ENCODE peak calls at places on chromosomes 16 and 17, in ten cellular contexts. One of them, this sample, is unnamed.

GRCh38 chr16:66510711-66511614 is 39.0 kb downstream of the TK2 start:
- DNase-seq in activated CD4-positive, alpha-beta T cell treated with anti-CD3 and anti-CD28 coated beads for 4 hours: no peak
- DNase-seq in AG10803: no peak
- DNase-seq in NCI-H446: no peak
- DNase-seq in nucleus accumbens: no peak
- DNase-seq in AML-193: no peak
- DNase-seq in T-helper 2 cell: no peak
- DNase-seq in CD8-positive, alpha-beta T cell: no peak
- DNase-seq in caudate nucleus: no peak
- DNase-seq in renal cortical epithelial cell: peak
- DNase-seq in this sample: no peak

GRCh38 chr17:77591231-77591785 is 367.2 kb upstream of the TNRC6C start:
- DNase-seq in activated CD4-positive, alpha-beta T cell treated with anti-CD3 and anti-CD28 coated beads for 4 hours: no peak
- DNase-seq in AG10803: no peak
- DNase-seq in NCI-H446: no peak
- DNase-seq in nucleus accumbens: no peak
- DNase-seq in AML-193: no peak
- DNase-seq in T-helper 2 cell: no peak
- DNase-seq in CD8-positive, alpha-beta T cell: no peak
- DNase-seq in caudate nucleus: no peak
- DNase-seq in renal cortical epithelial cell: no peak
- DNase-seq in this sample: no peak

GRCh38 chr16:54875443-54875842 is 55.2 kb upstream of the IRX5 start:
- DNase-seq in activated CD4-positive, alpha-beta T cell treated with anti-CD3 and anti-CD28 coated beads for 4 hours: no peak
- DNase-seq in AG10803: peak
- DNase-seq in NCI-H446: no peak
- DNase-seq in nucleus accumbens: no peak
- DNase-seq in AML-193: no peak
- DNase-seq in T-helper 2 cell: no peak
- DNase-seq in CD8-positive, alpha-beta T cell: no peak
- DNase-seq in caudate nucleus: no peak
- DNase-seq in renal cortical epithelial cell: no peak
- DNase-seq in this sample: no peak

GRCh38 chr17:27633312-27634025 is 2.5 kb downstream of the LGALS9 start:
- DNase-seq in activated CD4-positive, alpha-beta T cell treated with anti-CD3 and anti-CD28 coated beads for 4 hours: no peak
- DNase-seq in AG10803: peak
- DNase-seq in NCI-H446: no peak
- DNase-seq in nucleus accumbens: peak
- DNase-seq in AML-193: no peak
- DNase-seq in T-helper 2 cell: no peak
- DNase-seq in CD8-positive, alpha-beta T cell: no peak
- DNase-seq in caudate nucleus: no peak
- DNase-seq in renal cortical epithelial cell: no peak
- DNase-seq in this sample: no peak

GRCh38 chr16:64370112-64370511 is 751.8 kb downstream of the CDH11 start:
- DNase-seq in activated CD4-positive, alpha-beta T cell treated with anti-CD3 and anti-CD28 coated beads for 4 hours: no peak
- DNase-seq in AG10803: no peak
- DNase-seq in NCI-H446: no peak
- DNase-seq in nucleus accumbens: no peak
- DNase-seq in AML-193: no peak
- DNase-seq in T-helper 2 cell: no peak
- DNase-seq in CD8-positive, alpha-beta T cell: no peak
- DNase-seq in caudate nucleus: no peak
- DNase-seq in renal cortical epithelial cell: no peak
- DNase-seq in this sample: no peak

GRCh38 chr17:44920565-44920940 is 5.3 kb upstream of the GFAP start:
- DNase-seq in activated CD4-positive, alpha-beta T cell treated with anti-CD3 and anti-CD28 coated beads for 4 hours: no peak
- DNase-seq in AG10803: no peak
- DNase-seq in NCI-H446: no peak
- DNase-seq in nucleus accumbens: no peak
- DNase-seq in AML-193: no peak
- DNase-seq in T-helper 2 cell: no peak
- DNase-seq in CD8-positive, alpha-beta T cell: no peak
- DNase-seq in caudate nucleus: no peak
- DNase-seq in renal cortical epithelial cell: no peak
- DNase-seq in this sample: no peak

GRCh38 chr17:80223142-80223815 is 3.1 kb downstream of the SLC26A11 start:
- DNase-seq in activated CD4-positive, alpha-beta T cell treated with anti-CD3 and anti-CD28 coated beads for 4 hours: no peak
- DNase-seq in AG10803: no peak
- DNase-seq in NCI-H446: no peak
- DNase-seq in nucleus accumbens: no peak
- DNase-seq in AML-193: no peak
- DNase-seq in T-helper 2 cell: no peak
- DNase-seq in CD8-positive, alpha-beta T cell: no peak
- DNase-seq in caudate nucleus: no peak
- DNase-seq in renal cortical epithelial cell: no peak
- DNase-seq in this sample: no peak

GRCh38 chr16:77869997-77870813 is 81.8 kb downstream of the VAT1L start:
- DNase-seq in activated CD4-positive, alpha-beta T cell treated with anti-CD3 and anti-CD28 coated beads for 4 hours: no peak
- DNase-seq in AG10803: peak
- DNase-seq in NCI-H446: no peak
- DNase-seq in nucleus accumbens: no peak
- DNase-seq in AML-193: no peak
- DNase-seq in T-helper 2 cell: no peak
- DNase-seq in CD8-positive, alpha-beta T cell: no peak
- DNase-seq in caudate nucleus: no peak
- DNase-seq in renal cortical epithelial cell: no peak
- DNase-seq in this sample: no peak

GRCh38 chr16:86035906-86036305 is 136.9 kb downstream of the IRF8 start:
- DNase-seq in activated CD4-positive, alpha-beta T cell treated with anti-CD3 and anti-CD28 coated beads for 4 hours: no peak
- DNase-seq in AG10803: no peak
- DNase-seq in NCI-H446: no peak
- DNase-seq in nucleus accumbens: no peak
- DNase-seq in AML-193: no peak
- DNase-seq in T-helper 2 cell: no peak
- DNase-seq in CD8-positive, alpha-beta T cell: no peak
- DNase-seq in caudate nucleus: no peak
- DNase-seq in renal cortical epithelial cell: no peak
- DNase-seq in this sample: no peak

GRCh38 chr17:83109793-83110645 is 30.6 kb downstream of the METRNL start:
- DNase-seq in activated CD4-positive, alpha-beta T cell treated with anti-CD3 and anti-CD28 coated beads for 4 hours: no peak
- DNase-seq in AG10803: peak
- DNase-seq in NCI-H446: peak
- DNase-seq in nucleus accumbens: no peak
- DNase-seq in AML-193: no peak
- DNase-seq in T-helper 2 cell: no peak
- DNase-seq in CD8-positive, alpha-beta T cell: no peak
- DNase-seq in caudate nucleus: no peak
- DNase-seq in renal cortical epithelial cell: peak
- DNase-seq in this sample: peak

GRCh38 chr17:77058016-77058415 is 82.8 kb upstream of the SEC14L1 start:
- DNase-seq in activated CD4-positive, alpha-beta T cell treated with anti-CD3 and anti-CD28 coated beads for 4 hours: no peak
- DNase-seq in AG10803: no peak
- DNase-seq in NCI-H446: no peak
- DNase-seq in nucleus accumbens: no peak
- DNase-seq in AML-193: no peak
- DNase-seq in T-helper 2 cell: no peak
- DNase-seq in CD8-positive, alpha-beta T cell: no peak
- DNase-seq in caudate nucleus: no peak
- DNase-seq in renal cortical epithelial cell: no peak
- DNase-seq in this sample: no peak

GRCh38 chr17:12104831-12105230 is 84.2 kb downstream of the MAP2K4 start:
- DNase-seq in activated CD4-positive, alpha-beta T cell treated with anti-CD3 and anti-CD28 coated beads for 4 hours: no peak
- DNase-seq in AG10803: no peak
- DNase-seq in NCI-H446: no peak
- DNase-seq in nucleus accumbens: no peak
- DNase-seq in AML-193: no peak
- DNase-seq in T-helper 2 cell: no peak
- DNase-seq in CD8-positive, alpha-beta T cell: no peak
- DNase-seq in caudate nucleus: no peak
- DNase-seq in renal cortical epithelial cell: no peak
- DNase-seq in this sample: no peak

GRCh38 chr16:71895679-71896385 is 501 bp downstream of the IST1 start:
- DNase-seq in activated CD4-positive, alpha-beta T cell treated with anti-CD3 and anti-CD28 coated beads for 4 hours: peak
- DNase-seq in AG10803: peak
- DNase-seq in NCI-H446: no peak
- DNase-seq in nucleus accumbens: peak
- DNase-seq in AML-193: no peak
- DNase-seq in T-helper 2 cell: no peak
- DNase-seq in CD8-positive, alpha-beta T cell: no peak
- DNase-seq in caudate nucleus: no peak
- DNase-seq in renal cortical epithelial cell: peak
- DNase-seq in this sample: peak

GRCh38 chr16:53232826-53233529 is 178.2 kb downstream of the CHD9 start:
- DNase-seq in activated CD4-positive, alpha-beta T cell treated with anti-CD3 and anti-CD28 coated beads for 4 hours: no peak
- DNase-seq in AG10803: peak
- DNase-seq in NCI-H446: no peak
- DNase-seq in nucleus accumbens: no peak
- DNase-seq in AML-193: no peak
- DNase-seq in T-helper 2 cell: no peak
- DNase-seq in CD8-positive, alpha-beta T cell: no peak
- DNase-seq in caudate nucleus: no peak
- DNase-seq in renal cortical epithelial cell: no peak
- DNase-seq in this sample: no peak

GRCh38 chr17:4947411-4948165 is 742 bp downstream of the PFN1 start:
- DNase-seq in activated CD4-positive, alpha-beta T cell treated with anti-CD3 and anti-CD28 coated beads for 4 hours: peak
- DNase-seq in AG10803: peak
- DNase-seq in NCI-H446: no peak
- DNase-seq in nucleus accumbens: peak
- DNase-seq in AML-193: no peak
- DNase-seq in T-helper 2 cell: peak
- DNase-seq in CD8-positive, alpha-beta T cell: no peak
- DNase-seq in caudate nucleus: no peak
- DNase-seq in renal cortical epithelial cell: no peak
- DNase-seq in this sample: no peak

GRCh38 chr16:1884155-1884760 is 12.3 kb upstream of the MEIOB start:
- DNase-seq in activated CD4-positive, alpha-beta T cell treated with anti-CD3 and anti-CD28 coated beads for 4 hours: no peak
- DNase-seq in AG10803: peak
- DNase-seq in NCI-H446: no peak
- DNase-seq in nucleus accumbens: no peak
- DNase-seq in AML-193: peak
- DNase-seq in T-helper 2 cell: no peak
- DNase-seq in CD8-positive, alpha-beta T cell: no peak
- DNase-seq in caudate nucleus: no peak
- DNase-seq in renal cortical epithelial cell: no peak
- DNase-seq in this sample: no peak

GRCh38 chr17:19004601-19005441 is at the start of gene FAM83G:
- DNase-seq in activated CD4-positive, alpha-beta T cell treated with anti-CD3 and anti-CD28 coated beads for 4 hours: peak
- DNase-seq in AG10803: peak
- DNase-seq in NCI-H446: no peak
- DNase-seq in nucleus accumbens: peak
- DNase-seq in AML-193: no peak
- DNase-seq in T-helper 2 cell: peak
- DNase-seq in CD8-positive, alpha-beta T cell: peak
- DNase-seq in caudate nucleus: no peak
- DNase-seq in renal cortical epithelial cell: peak
- DNase-seq in this sample: peak

GRCh38 chr16:1691276-1691675 is 13.2 kb downstream of the JPT2 start:
- DNase-seq in activated CD4-positive, alpha-beta T cell treated with anti-CD3 and anti-CD28 coated beads for 4 hours: no peak
- DNase-seq in AG10803: peak
- DNase-seq in NCI-H446: no peak
- DNase-seq in nucleus accumbens: no peak
- DNase-seq in AML-193: no peak
- DNase-seq in T-helper 2 cell: no peak
- DNase-seq in CD8-positive, alpha-beta T cell: no peak
- DNase-seq in caudate nucleus: no peak
- DNase-seq in renal cortical epithelial cell: peak
- DNase-seq in this sample: no peak

GRCh38 chr16:55643161-55643970 is 12.4 kb upstream of the SLC6A2 start:
- DNase-seq in activated CD4-positive, alpha-beta T cell treated with anti-CD3 and anti-CD28 coated beads for 4 hours: no peak
- DNase-seq in AG10803: no peak
- DNase-seq in NCI-H446: no peak
- DNase-seq in nucleus accumbens: no peak
- DNase-seq in AML-193: no peak
- DNase-seq in T-helper 2 cell: no peak
- DNase-seq in CD8-positive, alpha-beta T cell: no peak
- DNase-seq in caudate nucleus: no peak
- DNase-seq in renal cortical epithelial cell: no peak
- DNase-seq in this sample: no peak

GRCh38 chr17:32985357-32985756 is 6.3 kb upstream of the SPACA3 start:
- DNase-seq in activated CD4-positive, alpha-beta T cell treated with anti-CD3 and anti-CD28 coated beads for 4 hours: no peak
- DNase-seq in AG10803: no peak
- DNase-seq in NCI-H446: no peak
- DNase-seq in nucleus accumbens: no peak
- DNase-seq in AML-193: no peak
- DNase-seq in T-helper 2 cell: no peak
- DNase-seq in CD8-positive, alpha-beta T cell: no peak
- DNase-seq in caudate nucleus: no peak
- DNase-seq in renal cortical epithelial cell: no peak
- DNase-seq in this sample: no peak

GRCh38 chr17:55845385-55845784 is 94.5 kb downstream of the PCTP start:
- DNase-seq in activated CD4-positive, alpha-beta T cell treated with anti-CD3 and anti-CD28 coated beads for 4 hours: no peak
- DNase-seq in AG10803: peak
- DNase-seq in NCI-H446: no peak
- DNase-seq in nucleus accumbens: peak
- DNase-seq in AML-193: no peak
- DNase-seq in T-helper 2 cell: no peak
- DNase-seq in CD8-positive, alpha-beta T cell: no peak
- DNase-seq in caudate nucleus: no peak
- DNase-seq in renal cortical epithelial cell: no peak
- DNase-seq in this sample: no peak

GRCh38 chr17:39231091-39231561 is 5.4 kb upstream of the STAC2 start:
- DNase-seq in activated CD4-positive, alpha-beta T cell treated with anti-CD3 and anti-CD28 coated beads for 4 hours: no peak
- DNase-seq in AG10803: peak
- DNase-seq in NCI-H446: no peak
- DNase-seq in nucleus accumbens: no peak
- DNase-seq in AML-193: no peak
- DNase-seq in T-helper 2 cell: no peak
- DNase-seq in CD8-positive, alpha-beta T cell: no peak
- DNase-seq in caudate nucleus: no peak
- DNase-seq in renal cortical epithelial cell: peak
- DNase-seq in this sample: no peak

GRCh38 chr16:22623351-22623781 is 112.7 kb downstream of the NPIPB5 start:
- DNase-seq in activated CD4-positive, alpha-beta T cell treated with anti-CD3 and anti-CD28 coated beads for 4 hours: no peak
- DNase-seq in AG10803: peak
- DNase-seq in NCI-H446: no peak
- DNase-seq in nucleus accumbens: no peak
- DNase-seq in AML-193: no peak
- DNase-seq in T-helper 2 cell: no peak
- DNase-seq in CD8-positive, alpha-beta T cell: no peak
- DNase-seq in caudate nucleus: no peak
- DNase-seq in renal cortical epithelial cell: peak
- DNase-seq in this sample: no peak

GRCh38 chr17:79813826-79814623 is 17.1 kb upstream of the CBX8 start:
- DNase-seq in activated CD4-positive, alpha-beta T cell treated with anti-CD3 and anti-CD28 coated beads for 4 hours: no peak
- DNase-seq in AG10803: no peak
- DNase-seq in NCI-H446: no peak
- DNase-seq in nucleus accumbens: no peak
- DNase-seq in AML-193: no peak
- DNase-seq in T-helper 2 cell: no peak
- DNase-seq in CD8-positive, alpha-beta T cell: no peak
- DNase-seq in caudate nucleus: no peak
- DNase-seq in renal cortical epithelial cell: no peak
- DNase-seq in this sample: no peak

GRCh38 chr17:29674270-29674669 is 51.6 kb upstream of the CORO6 start:
- DNase-seq in activated CD4-positive, alpha-beta T cell treated with anti-CD3 and anti-CD28 coated beads for 4 hours: no peak
- DNase-seq in AG10803: no peak
- DNase-seq in NCI-H446: no peak
- DNase-seq in nucleus accumbens: no peak
- DNase-seq in AML-193: peak
- DNase-seq in T-helper 2 cell: no peak
- DNase-seq in CD8-positive, alpha-beta T cell: no peak
- DNase-seq in caudate nucleus: no peak
- DNase-seq in renal cortical epithelial cell: no peak
- DNase-seq in this sample: no peak

GRCh38 chr17:70374496-70374895 is 205.2 kb downstream of the KCNJ2 start:
- DNase-seq in activated CD4-positive, alpha-beta T cell treated with anti-CD3 and anti-CD28 coated beads for 4 hours: no peak
- DNase-seq in AG10803: no peak
- DNase-seq in NCI-H446: no peak
- DNase-seq in nucleus accumbens: no peak
- DNase-seq in AML-193: no peak
- DNase-seq in T-helper 2 cell: no peak
- DNase-seq in CD8-positive, alpha-beta T cell: no peak
- DNase-seq in caudate nucleus: no peak
- DNase-seq in renal cortical epithelial cell: no peak
- DNase-seq in this sample: no peak

GRCh38 chr17:28145348-28145747 is 102.9 kb downstream of the NLK start:
- DNase-seq in activated CD4-positive, alpha-beta T cell treated with anti-CD3 and anti-CD28 coated beads for 4 hours: no peak
- DNase-seq in AG10803: peak
- DNase-seq in NCI-H446: no peak
- DNase-seq in nucleus accumbens: no peak
- DNase-seq in AML-193: no peak
- DNase-seq in T-helper 2 cell: no peak
- DNase-seq in CD8-positive, alpha-beta T cell: no peak
- DNase-seq in caudate nucleus: no peak
- DNase-seq in renal cortical epithelial cell: peak
- DNase-seq in this sample: peak

GRCh38 chr17:82815790-82816305 is 24.0 kb downstream of the ZNF750 start:
- DNase-seq in activated CD4-positive, alpha-beta T cell treated with anti-CD3 and anti-CD28 coated beads for 4 hours: no peak
- DNase-seq in AG10803: no peak
- DNase-seq in NCI-H446: no peak
- DNase-seq in nucleus accumbens: no peak
- DNase-seq in AML-193: no peak
- DNase-seq in T-helper 2 cell: no peak
- DNase-seq in CD8-positive, alpha-beta T cell: no peak
- DNase-seq in caudate nucleus: no peak
- DNase-seq in renal cortical epithelial cell: no peak
- DNase-seq in this sample: no peak

This sample was measured in HTR-8/SVneo.